ENCODE peak calls at places on chromosomes 3 and 15, in eight cellular contexts. K is NCI-H510A treated with DMSO at 0.1 percent for 48 hours; I is T-helper 1 cell; X is activated T-helper 9 cell treated with anti-CD3 and anti-CD28 coated beads, Interleukin-2, amount 50 U/mL, for 16 hours; P is AML-193; G is activated CD4-positive, alpha-beta memory T cell treated with anti-CD3 and anti-CD28 coated beads for 36 hours; Y is WTC11; S is cardiac fibroblast. A is an unnamed sample.

GRCh38 chr3:133750201-133750748 is 4.1 kb downstream of the TF start:
- DNase-seq in K (no peak), I (no peak), X (no peak), P (no peak), G (no peak), Y (no peak), S (no peak), A (no peak)

GRCh38 chr3:39378092-39378491 is 5.1 kb upstream of the SLC25A38 start:
- DNase-seq in K (no peak), I (peak; percentile 45), X (peak; percentile 24), P (no peak), G (peak; percentile 73), Y (peak; percentile 71), S (peak; percentile 25), A (peak; percentile 39)

GRCh38 chr3:153734777-153735551 is 386.2 kb upstream of the ARHGEF26 start:
- DNase-seq in K (no peak), I (no peak), X (no peak), P (no peak), G (no peak), Y (no peak), S (peak; percentile 5), A (peak; percentile 14)

GRCh38 chr3:172564499-172564898 is 41.3 kb upstream of the TNFSF10 start:
- DNase-seq in K (no peak), I (no peak), X (no peak), P (no peak), G (no peak), Y (no peak), S (no peak), A (no peak)

GRCh38 chr15:84878504-84878903 is 6.0 kb upstream of the SLC28A1 start:
- DNase-seq in K (peak; percentile 21), I (no peak), X (peak; percentile 35), P (peak; percentile 61), G (peak; percentile 80), Y (peak; percentile 80), S (peak; percentile 69), A (peak; percentile 58)

GRCh38 chr15:45616901-45617323 is 17.9 kb upstream of the SQOR start:
- DNase-seq in K (no peak), I (no peak), X (no peak), P (no peak), G (no peak), Y (no peak), S (no peak), A (no peak)

GRCh38 chr15:81000626-81001179 is at the start of gene TLNRD1:
- DNase-seq in K (peak; percentile 57), I (peak; percentile 74), X (peak; percentile 75), P (peak; percentile 81), G (peak; percentile 92), Y (peak; percentile 85), S (peak; percentile 94), A (peak; percentile 94)

GRCh38 chr3:101829066-101829830 is 20.1 kb upstream of the NFKBIZ start:
- DNase-seq in K (no peak), I (peak; percentile 37), X (peak; percentile 37), P (no peak), G (peak; percentile 83), Y (no peak), S (peak; percentile 66), A (peak; percentile 74)

GRCh38 chr15:80401471-80401870 is 2.7 kb upstream of the ARNT2 start:
- DNase-seq in K (no peak), I (no peak), X (no peak), P (no peak), G (no peak), Y (no peak), S (no peak), A (no peak)

GRCh38 chr15:56804279-56804678 is 71.0 kb upstream of the ZNF280D start:
- DNase-seq in K (no peak), I (no peak), X (no peak), P (no peak), G (no peak), Y (no peak), S (no peak), A (no peak)

GRCh38 chr15:72342385-72342784 is 22.4 kb upstream of the CELF6 start:
- DNase-seq in K (no peak), I (no peak), X (no peak), P (peak; percentile 27), G (peak; percentile 50), Y (peak; percentile 82), S (peak; percentile 17), A (peak; percentile 34)